ENCODE peak calls at places on chromosomes 16 and 17, in nine cellular contexts. R is fibroblast of mammary gland; Y is activated CD4-positive, alpha-beta T cell treated with anti-CD3 and anti-CD28 coated beads, Interleukin-2, amount 50 U/mL, for 1 hour; Z is heart left ventricle; E is cardiac muscle cell; T is PC-3; C is mesenteric fat pad; V is stimulated activated CD8-positive, alpha-beta memory T cell treated with anti-CD3 and anti-CD28 coated beads, Interleukin-7, amount 100 ng/mL, for 1 hour; G is AG04450. A is an unnamed sample.

GRCh38 chr17:49031965-49032928 is 35.1 kb downstream of the IGF2BP1 start:
- DNase-seq in V (no peak), Z (no peak), E (peak), Y (peak), C (no peak), G (peak), T (peak), R (peak), A (no peak)

GRCh38 chr17:81918762-81919545 is 978 bp upstream of the SIRT7 start:
- DNase-seq in Y (no peak), E (no peak), R (no peak), T (peak), G (no peak), V (no peak), Z (no peak), C (no peak), A (no peak)

GRCh38 chr17:75979705-75980187 is 706 bp downstream of the TEN1 start:
- DNase-seq in V (no peak), G (peak), Z (no peak), T (no peak), Y (no peak), C (no peak), R (peak), E (no peak), A (no peak)

GRCh38 chr17:33292981-33293867 is at the start of gene ASIC2:
- DNase-seq in V (no peak), Z (no peak), T (peak), R (peak), Y (no peak), E (no peak), C (no peak), G (no peak), A (no peak)

GRCh38 chr16:9633844-9634243 is 542.4 kb downstream of the HAPSTR1 start:
- DNase-seq in V (no peak), R (no peak), G (no peak), C (no peak), E (no peak), Y (no peak), T (no peak), Z (no peak), A (no peak)

GRCh38 chr17:4536742-4537411 is 18.3 kb downstream of the MYBBP1A start:
- DNase-seq in Z (peak), T (no peak), C (no peak), G (no peak), E (peak), R (peak), V (no peak), Y (no peak), A (no peak)

GRCh38 chr16:9236319-9236718 is 144.9 kb downstream of the HAPSTR1 start:
- DNase-seq in R (no peak), G (no peak), E (no peak), V (no peak), Y (no peak), C (no peak), T (no peak), Z (no peak), A (no peak)

GRCh38 chr17:869067-869466 is 86.9 kb downstream of the MRM3 start:
- DNase-seq in Y (no peak), Z (peak), V (no peak), C (no peak), G (no peak), T (no peak), R (peak), E (peak), A (no peak)

GRCh38 chr16:85612191-85612800 is 826 bp upstream of the GSE1 start:
- DNase-seq in C (no peak), R (peak), E (peak), V (no peak), T (peak), Y (no peak), G (peak), Z (peak), A (no peak)

GRCh38 chr17:77164483-77165030 is 23.8 kb downstream of the SEC14L1 start:
- DNase-seq in T (no peak), C (no peak), Y (no peak), E (no peak), G (no peak), R (no peak), Z (no peak), V (no peak), A (no peak)

GRCh38 chr16:70432304-70432799 is 6.5 kb downstream of the ST3GAL2 start:
- DNase-seq in R (no peak), V (no peak), G (no peak), E (peak), C (no peak), Y (no peak), T (no peak), Z (no peak), A (no peak)

GRCh38 chr16:9047689-9048301 is 43.6 kb upstream of the HAPSTR1 start:
- DNase-seq in C (peak), R (peak), T (peak), G (peak), Y (no peak), Z (peak), E (peak), V (no peak), A (peak)

GRCh38 chr17:38870259-38871165 is 654 bp downstream of the LASP1 start:
- DNase-seq in V (no peak), T (peak), G (no peak), Y (peak), Z (peak), C (peak), R (peak), E (peak), A (peak)

GRCh38 chr17:63445571-63446217 is 412 bp downstream of the CYB561 start:
- DNase-seq in V (no peak), T (peak), Z (no peak), G (no peak), C (no peak), R (no peak), Y (peak), E (peak), A (peak)

GRCh38 chr17:48486557-48486956 is 44.3 kb downstream of the HOXB1 start:
- DNase-seq in E (peak), Y (no peak), G (peak), V (no peak), T (peak), Z (no peak), R (peak), C (no peak), A (no peak)

GRCh38 chr17:36509272-36509985 is 22.9 kb downstream of the ZNHIT3 start:
- DNase-seq in Z (no peak), G (no peak), T (no peak), E (no peak), Y (no peak), V (no peak), C (peak), R (no peak), A (no peak)

GRCh38 chr17:80892900-80893603 is 98.6 kb upstream of the CHMP6 start:
- DNase-seq in T (peak), Y (peak), E (peak), R (peak), C (no peak), Z (peak), V (no peak), G (peak), A (peak)

A was measured in activated T-cell treated with anti-CD3 and anti-CD28 coated beads, Interleukin-2, amount 50 U/mL, for 1 hour.